ENCODE peak calls at places on chromosomes 7 and 10, in eight cellular contexts. One of them, this sample, is unnamed.

GRCh38 chr10:64033710-64034109 is 512.5 kb downstream of the REEP3 start:
- DNase-seq in CD8-positive, alpha-beta T cell: no peak
- DNase-seq in gastrocnemius medialis: no peak
- DNase-seq in cardiac muscle cell: no peak
- DNase-seq in aorta: no peak
- DNase-seq in HCT116: no peak
- DNase-seq in neuronal stem cell: no peak
- DNase-seq in uterus: no peak
- DNase-seq in this sample: no peak

GRCh38 chr10:5305374-5305773 is 59.4 kb upstream of the UCN3 start:
- DNase-seq in HCT116: no peak
- DNase-seq in gastrocnemius medialis: no peak
- DNase-seq in aorta: no peak
- DNase-seq in cardiac muscle cell: no peak
- DNase-seq in uterus: no peak
- DNase-seq in neuronal stem cell: no peak
- DNase-seq in CD8-positive, alpha-beta T cell: no peak
- DNase-seq in this sample: no peak

GRCh38 chr10:3159160-3159559 is 13.4 kb downstream of the PITRM1 start:
- DNase-seq in gastrocnemius medialis: no peak
- DNase-seq in CD8-positive, alpha-beta T cell: no peak
- DNase-seq in neuronal stem cell: no peak
- DNase-seq in HCT116: no peak
- DNase-seq in cardiac muscle cell: no peak
- DNase-seq in aorta: no peak
- DNase-seq in uterus: no peak
- DNase-seq in this sample: no peak

GRCh38 chr10:132667613-132668394 is 118.1 kb downstream of the NKX6-2 start:
- DNase-seq in neuronal stem cell: no peak
- DNase-seq in uterus: no peak
- DNase-seq in aorta: peak; percentile 38
- DNase-seq in gastrocnemius medialis: no peak
- DNase-seq in CD8-positive, alpha-beta T cell: no peak
- DNase-seq in cardiac muscle cell: no peak
- DNase-seq in HCT116: no peak
- DNase-seq in this sample: no peak

GRCh38 chr7:676246-676971 is 50.1 kb upstream of the DNAAF5 start:
- DNase-seq in gastrocnemius medialis: no peak
- DNase-seq in neuronal stem cell: no peak
- DNase-seq in aorta: peak; percentile 47
- DNase-seq in cardiac muscle cell: no peak
- DNase-seq in CD8-positive, alpha-beta T cell: no peak
- DNase-seq in HCT116: no peak
- DNase-seq in uterus: no peak
- DNase-seq in this sample: no peak

GRCh38 chr7:66359656-66360211 is 154.6 kb downstream of the TPST1 start:
- DNase-seq in aorta: no peak
- DNase-seq in cardiac muscle cell: no peak
- DNase-seq in HCT116: no peak
- DNase-seq in CD8-positive, alpha-beta T cell: no peak
- DNase-seq in gastrocnemius medialis: no peak
- DNase-seq in uterus: peak; percentile 33
- DNase-seq in neuronal stem cell: no peak
- DNase-seq in this sample: no peak

GRCh38 chr10:117342638-117343037 is 32.6 kb downstream of the PDZD8 start:
- DNase-seq in uterus: no peak
- DNase-seq in aorta: no peak
- DNase-seq in CD8-positive, alpha-beta T cell: no peak
- DNase-seq in cardiac muscle cell: no peak
- DNase-seq in gastrocnemius medialis: no peak
- DNase-seq in HCT116: no peak
- DNase-seq in neuronal stem cell: no peak
- DNase-seq in this sample: no peak

GRCh38 chr7:101124376-101125056 is 2.4 kb upstream of the SERPINE1 start:
- DNase-seq in uterus: no peak
- DNase-seq in cardiac muscle cell: no peak
- DNase-seq in gastrocnemius medialis: no peak
- DNase-seq in HCT116: no peak
- DNase-seq in CD8-positive, alpha-beta T cell: no peak
- DNase-seq in aorta: no peak
- DNase-seq in neuronal stem cell: no peak
- DNase-seq in this sample: no peak

GRCh38 chr7:82397846-82398245 is 45.7 kb downstream of the CACNA2D1 start:
- DNase-seq in aorta: no peak
- DNase-seq in gastrocnemius medialis: no peak
- DNase-seq in cardiac muscle cell: no peak
- DNase-seq in neuronal stem cell: no peak
- DNase-seq in uterus: no peak
- DNase-seq in CD8-positive, alpha-beta T cell: no peak
- DNase-seq in HCT116: no peak
- DNase-seq in this sample: no peak

GRCh38 chr10:114163062-114163861 is 10.7 kb downstream of the CCDC186 start:
- DNase-seq in aorta: no peak
- DNase-seq in cardiac muscle cell: no peak
- DNase-seq in HCT116: no peak
- DNase-seq in uterus: no peak
- DNase-seq in gastrocnemius medialis: no peak
- DNase-seq in neuronal stem cell: no peak
- DNase-seq in CD8-positive, alpha-beta T cell: no peak
- DNase-seq in this sample: no peak

GRCh38 chr10:77899690-77900089 is 26.9 kb downstream of the DLG5 start:
- DNase-seq in neuronal stem cell: no peak
- DNase-seq in uterus: no peak
- DNase-seq in gastrocnemius medialis: no peak
- DNase-seq in cardiac muscle cell: no peak
- DNase-seq in aorta: no peak
- DNase-seq in HCT116: no peak
- DNase-seq in CD8-positive, alpha-beta T cell: no peak
- DNase-seq in this sample: no peak

GRCh38 chr7:99616359-99617186 is at the start of gene ZSCAN25:
- DNase-seq in HCT116: peak; percentile 91
- DNase-seq in neuronal stem cell: peak; percentile 96
- DNase-seq in aorta: peak; percentile 95
- DNase-seq in cardiac muscle cell: peak; percentile 92
- DNase-seq in gastrocnemius medialis: peak; percentile 78
- DNase-seq in uterus: peak; percentile 88
- DNase-seq in CD8-positive, alpha-beta T cell: peak; percentile 86
- DNase-seq in this sample: peak; percentile 90

GRCh38 chr10:104580321-104580720 is 60.8 kb upstream of the SORCS3 start:
- DNase-seq in cardiac muscle cell: no peak
- DNase-seq in uterus: no peak
- DNase-seq in CD8-positive, alpha-beta T cell: no peak
- DNase-seq in HCT116: no peak
- DNase-seq in neuronal stem cell: no peak
- DNase-seq in aorta: no peak
- DNase-seq in gastrocnemius medialis: no peak
- DNase-seq in this sample: no peak

GRCh38 chr7:471191-471865 is 48.3 kb downstream of the PDGFA start:
- DNase-seq in HCT116: no peak
- DNase-seq in cardiac muscle cell: no peak
- DNase-seq in gastrocnemius medialis: no peak
- DNase-seq in aorta: no peak
- DNase-seq in uterus: no peak
- DNase-seq in CD8-positive, alpha-beta T cell: no peak
- DNase-seq in neuronal stem cell: no peak
- DNase-seq in this sample: no peak

GRCh38 chr10:113550365-113550764 is 2.5 kb upstream of the HABP2 start:
- DNase-seq in neuronal stem cell: no peak
- DNase-seq in aorta: no peak
- DNase-seq in gastrocnemius medialis: no peak
- DNase-seq in uterus: no peak
- DNase-seq in HCT116: no peak
- DNase-seq in CD8-positive, alpha-beta T cell: no peak
- DNase-seq in cardiac muscle cell: no peak
- DNase-seq in this sample: no peak

GRCh38 chr10:58439632-58440364 is 54.6 kb downstream of the TFAM start:
- DNase-seq in neuronal stem cell: no peak
- DNase-seq in uterus: no peak
- DNase-seq in gastrocnemius medialis: no peak
- DNase-seq in HCT116: no peak
- DNase-seq in aorta: no peak
- DNase-seq in cardiac muscle cell: no peak
- DNase-seq in CD8-positive, alpha-beta T cell: no peak
- DNase-seq in this sample: no peak

GRCh38 chr7:18288322-18289037 is 207.1 kb upstream of the HDAC9 start:
- DNase-seq in gastrocnemius medialis: no peak
- DNase-seq in cardiac muscle cell: no peak
- DNase-seq in HCT116: no peak
- DNase-seq in neuronal stem cell: no peak
- DNase-seq in aorta: no peak
- DNase-seq in CD8-positive, alpha-beta T cell: no peak
- DNase-seq in uterus: no peak
- DNase-seq in this sample: no peak

GRCh38 chr7:18292584-18292983 is 203.0 kb upstream of the HDAC9 start:
- DNase-seq in aorta: no peak
- DNase-seq in CD8-positive, alpha-beta T cell: no peak
- DNase-seq in gastrocnemius medialis: no peak
- DNase-seq in HCT116: no peak
- DNase-seq in uterus: no peak
- DNase-seq in neuronal stem cell: no peak
- DNase-seq in cardiac muscle cell: no peak
- DNase-seq in this sample: no peak

GRCh38 chr7:18290865-18291264 is 204.7 kb upstream of the HDAC9 start:
- DNase-seq in CD8-positive, alpha-beta T cell: no peak
- DNase-seq in cardiac muscle cell: no peak
- DNase-seq in neuronal stem cell: no peak
- DNase-seq in HCT116: no peak
- DNase-seq in gastrocnemius medialis: no peak
- DNase-seq in aorta: no peak
- DNase-seq in uterus: no peak
- DNase-seq in this sample: no peak

GRCh38 chr7:18289801-18290200 is 205.7 kb upstream of the HDAC9 start:
- DNase-seq in cardiac muscle cell: no peak
- DNase-seq in gastrocnemius medialis: no peak
- DNase-seq in aorta: no peak
- DNase-seq in uterus: no peak
- DNase-seq in HCT116: no peak
- DNase-seq in CD8-positive, alpha-beta T cell: no peak
- DNase-seq in neuronal stem cell: no peak
- DNase-seq in this sample: no peak

DNA sequence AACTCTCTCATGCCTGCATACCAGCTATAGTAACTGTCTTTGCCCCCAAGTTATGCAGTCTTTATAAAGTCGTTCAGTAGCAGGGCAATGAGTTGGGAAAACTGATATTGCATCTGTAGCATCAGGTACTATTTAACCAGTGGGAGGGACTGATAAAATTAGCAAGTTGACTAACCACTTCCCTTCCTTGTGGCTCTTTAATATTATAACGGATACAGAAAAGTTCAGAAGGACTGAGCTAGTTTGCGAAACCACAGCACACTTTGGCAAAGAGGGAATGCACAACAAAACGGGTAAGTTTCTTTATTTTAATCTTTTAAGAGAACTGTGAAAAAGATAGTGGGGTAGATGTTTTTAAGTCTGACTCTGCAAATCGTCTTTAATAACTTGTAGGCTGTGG is 205.3 kb upstream of the HDAC9 start:
- DNase-seq in cardiac muscle cell: no peak
- DNase-seq in CD8-positive, alpha-beta T cell: no peak
- DNase-seq in gastrocnemius medialis: no peak
- DNase-seq in aorta: no peak
- DNase-seq in HCT116: no peak
- DNase-seq in uterus: no peak
- DNase-seq in neuronal stem cell: no peak
- DNase-seq in this sample: no peak
- H3K27me3 ChIP-seq in cardiac muscle cell: no peaks in the 10 kb centered on the region
- H3K27me3 ChIP-seq in CD8-positive, alpha-beta T cell: no peaks in the 10 kb centered on the region
- H3K27me3 ChIP-seq in gastrocnemius medialis: no peaks in the 10 kb centered on the region
- H3K27me3 ChIP-seq in aorta: no peaks in the 10 kb centered on the region
- H3K27me3 ChIP-seq in HCT116: no peaks in the 10 kb centered on the region
- H3K27me3 ChIP-seq in uterus: no peaks in the 10 kb centered on the region
- H3K27me3 ChIP-seq in neuronal stem cell: no peaks in the 10 kb centered on the region
- H3K27me3 ChIP-seq in this sample: no peaks in the 10 kb centered on the region

GRCh38 chr7:2643386-2644229 is 11.8 kb downstream of the TTYH3 start:
- DNase-seq in gastrocnemius medialis: no peak
- DNase-seq in CD8-positive, alpha-beta T cell: no peak
- DNase-seq in cardiac muscle cell: no peak
- DNase-seq in neuronal stem cell: no peak
- DNase-seq in uterus: no peak
- DNase-seq in aorta: peak; percentile 74
- DNase-seq in HCT116: no peak
- DNase-seq in this sample: no peak
- H3K4me1 ChIP-seq in gastrocnemius medialis: peaks cover 26% of the 10 kb centered on the region
- H3K4me1 ChIP-seq in CD8-positive, alpha-beta T cell: peaks cover 27% of the 10 kb centered on the region
- H3K4me1 ChIP-seq in cardiac muscle cell: peaks cover 22% of the 10 kb centered on the region
- H3K4me1 ChIP-seq in neuronal stem cell: peaks cover 35% of the 10 kb centered on the region
- H3K4me1 ChIP-seq in uterus: no peaks in the 10 kb centered on the region
- H3K4me1 ChIP-seq in aorta: no peaks in the 10 kb centered on the region
- H3K4me1 ChIP-seq in HCT116: peaks cover 25% of the 10 kb centered on the region
- H3K4me1 ChIP-seq in this sample: peaks cover 29% of the 10 kb centered on the region

DNA sequence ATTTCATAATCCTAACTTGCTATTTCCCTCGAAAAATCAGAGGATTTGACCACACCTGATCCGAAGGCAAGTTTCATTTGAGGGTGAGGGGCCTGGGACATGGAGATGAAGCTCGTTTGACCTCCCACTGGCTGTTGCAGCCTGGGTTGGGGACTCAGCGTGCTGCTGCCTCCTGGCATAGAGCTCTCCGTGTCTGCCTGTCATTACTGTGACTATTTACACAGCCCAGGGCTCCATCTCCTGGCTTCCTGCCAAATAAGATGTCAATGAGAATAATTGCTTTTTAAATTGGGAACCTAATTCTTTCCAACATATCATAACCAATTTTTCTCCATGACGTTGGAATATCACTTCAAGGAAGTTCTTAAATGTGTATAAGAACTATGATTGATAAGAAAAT is 139.3 kb upstream of the COBL start:
- DNase-seq in neuronal stem cell: no peak
- DNase-seq in aorta: no peak
- DNase-seq in gastrocnemius medialis: no peak
- DNase-seq in HCT116: no peak
- DNase-seq in cardiac muscle cell: peak; percentile 43
- DNase-seq in uterus: no peak
- DNase-seq in CD8-positive, alpha-beta T cell: no peak
- DNase-seq in this sample: no peak
- H3K4me3 ChIP-seq in neuronal stem cell: no peak overlapping the region
- H3K4me3 ChIP-seq in aorta: no peak overlapping the region
- H3K4me3 ChIP-seq in gastrocnemius medialis: no peak overlapping the region
- H3K4me3 ChIP-seq in HCT116: no peak overlapping the region
- H3K4me3 ChIP-seq in cardiac muscle cell: no peak overlapping the region
- H3K4me3 ChIP-seq in uterus: no peak overlapping the region
- H3K4me3 ChIP-seq in CD8-positive, alpha-beta T cell: no peak overlapping the region
- H3K4me3 ChIP-seq in this sample: no peak overlapping the region

DNA sequence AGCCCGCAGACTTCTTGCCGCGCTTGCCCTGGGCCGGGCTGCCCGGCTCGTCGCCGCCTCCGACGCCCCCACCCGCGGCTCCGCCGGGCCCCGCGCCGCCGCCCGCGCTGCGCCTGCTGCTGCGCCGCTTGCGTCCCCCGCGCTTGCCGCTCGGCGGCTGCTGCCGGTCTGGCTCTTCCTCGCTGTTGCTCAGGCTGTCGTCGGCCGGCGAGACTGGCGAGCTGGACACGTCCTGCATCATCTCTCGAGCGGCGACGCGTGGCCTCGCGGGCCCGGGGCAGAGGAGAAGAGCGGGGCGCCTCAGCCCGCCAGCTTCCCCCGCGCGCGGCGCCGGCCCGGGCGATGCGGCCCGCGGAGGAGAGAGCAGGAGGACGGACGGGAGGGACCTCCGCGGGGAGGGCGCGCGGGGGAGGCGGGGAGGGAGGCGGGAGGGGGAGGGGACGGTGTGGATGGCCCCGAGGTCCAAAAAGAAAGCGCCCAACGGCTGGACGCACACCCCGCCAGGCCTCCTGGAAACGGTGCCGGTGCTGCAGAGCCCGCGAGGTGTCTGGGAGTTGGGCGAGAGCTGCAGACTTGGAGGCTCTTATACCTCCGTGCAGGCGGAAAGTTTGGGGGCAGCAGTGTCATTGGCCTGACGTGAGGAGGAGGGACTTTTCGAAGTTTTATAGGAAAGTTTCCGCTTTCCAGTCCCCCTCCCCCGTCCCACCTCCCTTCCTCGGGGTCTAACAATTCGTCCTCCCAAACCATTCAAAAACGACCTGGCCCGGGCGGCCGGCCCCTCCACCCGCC is at the start of gene TWIST1:
- DNase-seq in aorta: peak; percentile 90
- DNase-seq in neuronal stem cell: peak; percentile 57
- DNase-seq in CD8-positive, alpha-beta T cell: no peak
- DNase-seq in cardiac muscle cell: peak; percentile 89
- DNase-seq in uterus: peak; percentile 72
- DNase-seq in gastrocnemius medialis: no peak
- DNase-seq in HCT116: no peak
- DNase-seq in this sample: no peak
- H3K27me3 ChIP-seq in aorta: no peaks in the 10 kb centered on the region
- H3K27me3 ChIP-seq in neuronal stem cell: peaks cover 65% of the 10 kb centered on the region
- H3K27me3 ChIP-seq in CD8-positive, alpha-beta T cell: peaks cover 20% of the 10 kb centered on the region
- H3K27me3 ChIP-seq in cardiac muscle cell: peaks cover 50% of the 10 kb centered on the region
- H3K27me3 ChIP-seq in uterus: no peaks in the 10 kb centered on the region
- H3K27me3 ChIP-seq in gastrocnemius medialis: peaks cover 73% of the 10 kb centered on the region
- H3K27me3 ChIP-seq in HCT116: peaks cover 9% of the 10 kb centered on the region
- H3K27me3 ChIP-seq in this sample: peaks cover 58% of the 10 kb centered on the region

This sample was measured in iPS DF 6.9.